ENCODE peak calls at places on chromosome 21, in nine cellular contexts. H is hepatocyte; I is CD8-positive, alpha-beta memory T cell; Y is breast epithelium; Q is ovary; F is trophoblast cell; O is PC-3; X is heart right ventricle; L is left lung. W is an unnamed sample.

GRCh38 chr21:16536661-16537359 is 807.0 kb downstream of the USP25 start:
- DNase-seq in H (no peak), I (no peak), Y (no peak), Q (no peak), F (no peak), O (peak; percentile 31), X (no peak), L (no peak), W (peak; percentile 65)

GRCh38 chr21:37916795-37917142 is 512 bp upstream of the KCNJ6 start:
- DNase-seq in H (peak; percentile 53), I (no peak), Y (no peak), Q (no peak), F (peak; percentile 9), O (no peak), X (no peak), L (peak; percentile 68), W (no peak)

GRCh38 chr21:39668369-39668768 is 55.6 kb downstream of the B3GALT5 start:
- DNase-seq in H (no peak), I (no peak), Y (no peak), Q (no peak), F (no peak), O (no peak), X (no peak), L (no peak), W (no peak)

GRCh38 chr21:38310619-38311018 is 53.8 kb downstream of the KCNJ15 start:
- DNase-seq in H (no peak), I (no peak), Y (no peak), Q (no peak), F (peak; percentile 53), O (no peak), X (no peak), L (no peak), W (no peak)

GRCh38 chr21:39182484-39183271 is 573 bp downstream of the PSMG1 start:
- DNase-seq in H (no peak), I (no peak), Y (no peak), Q (no peak), F (peak; percentile 44), O (peak; percentile 25), X (no peak), L (no peak), W (peak; percentile 45)

GRCh38 chr21:46468110-46468774 is 9.6 kb downstream of the DIP2A start:
- DNase-seq in H (no peak), I (no peak), Y (no peak), Q (no peak), F (no peak), O (no peak), X (no peak), L (no peak), W (no peak)

GRCh38 chr21:32410291-32410690 is 2.2 kb upstream of the EVA1C start:
- DNase-seq in H (no peak), I (no peak), Y (no peak), Q (peak; percentile 56), F (no peak), O (no peak), X (no peak), L (no peak), W (no peak)

GRCh38 chr21:37374026-37374425 is 7.5 kb downstream of the DYRK1A start:
- DNase-seq in H (no peak), I (no peak), Y (no peak), Q (no peak), F (no peak), O (peak; percentile 94), X (no peak), L (no peak), W (peak; percentile 85)

GRCh38 chr21:28229811-28230210 is 762.9 kb downstream of the LTN1 start:
- DNase-seq in H (no peak), I (no peak), Y (no peak), Q (no peak), F (peak; percentile 60), O (peak; percentile 92), X (no peak), L (no peak), W (peak; percentile 37)

GRCh38 chr21:28144089-28144488 is 848.6 kb downstream of the LTN1 start:
- DNase-seq in H (no peak), I (no peak), Y (no peak), Q (no peak), F (no peak), O (no peak), X (no peak), L (no peak), W (no peak)

GRCh38 chr21:39094847-39095525 is 88.3 kb downstream of the PSMG1 start:
- DNase-seq in H (peak; percentile 81), I (no peak), Y (no peak), Q (no peak), F (peak; percentile 67), O (peak; percentile 46), X (no peak), L (no peak), W (peak; percentile 12)

DNA sequence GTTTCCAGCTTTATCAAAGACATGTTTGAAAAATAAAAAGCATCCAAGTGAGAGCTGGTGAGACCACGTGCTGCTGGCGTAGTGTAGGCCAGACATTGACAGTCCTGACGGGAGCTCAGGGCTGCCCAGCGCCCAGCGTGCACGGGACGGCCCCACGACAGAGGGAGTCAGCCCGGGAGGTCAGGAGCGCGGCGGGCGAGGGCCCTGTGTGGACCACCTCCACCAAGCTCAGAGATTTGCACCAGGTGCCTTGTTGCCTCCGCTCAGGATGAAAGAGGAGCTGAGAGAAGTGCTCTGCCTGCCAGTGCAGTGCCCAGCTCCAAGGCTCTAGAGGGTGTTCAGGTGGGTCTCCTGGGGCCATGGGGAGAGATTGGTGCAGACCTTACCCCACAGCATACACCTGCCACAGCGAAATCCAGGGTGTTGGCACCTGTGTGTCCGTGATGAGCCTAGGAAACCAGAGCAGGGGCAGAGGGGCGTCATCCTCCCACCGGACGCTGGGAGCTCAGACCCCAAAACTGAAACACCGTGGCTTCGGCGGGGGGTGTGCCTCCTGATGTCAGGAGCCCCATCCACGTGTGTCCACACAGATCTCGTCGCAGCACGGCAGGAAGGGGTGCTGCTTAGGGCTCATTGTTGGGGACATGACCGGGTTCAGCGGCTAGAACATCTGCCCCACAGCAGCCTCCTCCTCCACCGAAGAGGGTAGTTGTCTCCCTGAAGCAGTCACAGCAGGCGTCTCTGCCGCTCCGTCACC is 64.3 kb downstream of the POFUT2 start:
- DNase-seq in H (no peak), I (no peak), Y (no peak), Q (no peak), F (no peak), O (no peak), X (no peak), L (no peak), W (no peak)
- H3K27ac ChIP-seq in H (no peak overlapping the region), I (no peak overlapping the region), Y (no peak overlapping the region), Q (no peak overlapping the region), F (no peak overlapping the region), O (no peak overlapping the region), X (no peak overlapping the region), L (no peak overlapping the region), W (no peak overlapping the region)

GRCh38 chr21:35386491-35387079 is 337.5 kb upstream of the RUNX1 start:
- DNase-seq in H (no peak), I (no peak), Y (no peak), Q (no peak), F (no peak), O (no peak), X (no peak), L (no peak), W (no peak)

GRCh38 chr21:35382696-35383095 is 333.6 kb upstream of the RUNX1 start:
- DNase-seq in H (no peak), I (no peak), Y (no peak), Q (no peak), F (peak; percentile 82), O (no peak), X (no peak), L (no peak), W (no peak)

GRCh38 chr21:35378881-35379280 is 329.8 kb upstream of the RUNX1 start:
- DNase-seq in H (no peak), I (no peak), Y (no peak), Q (no peak), F (no peak), O (no peak), X (no peak), L (no peak), W (no peak)

GRCh38 chr21:35381743-35382310 is 332.7 kb upstream of the RUNX1 start:
- DNase-seq in H (no peak), I (no peak), Y (no peak), Q (no peak), F (peak; percentile 90), O (no peak), X (no peak), L (no peak), W (no peak)

GRCh38 chr21:35384375-35384774 is 335.3 kb upstream of the RUNX1 start:
- DNase-seq in H (no peak), I (no peak), Y (no peak), Q (no peak), F (no peak), O (no peak), X (no peak), L (no peak), W (no peak)
- H3K27me3 ChIP-seq in H (no peaks in the 10 kb centered on the region), I (no peaks in the 10 kb centered on the region), Y (no peaks in the 10 kb centered on the region), Q (no peaks in the 10 kb centered on the region), F (no peaks in the 10 kb centered on the region), O (no peaks in the 10 kb centered on the region), X (no peaks in the 10 kb centered on the region), L (no peaks in the 10 kb centered on the region), W (no peaks in the 10 kb centered on the region)

GRCh38 chr21:17785403-17785788 is 33.8 kb downstream of the C21orf91 start:
- DNase-seq in H (no peak), I (no peak), Y (no peak), Q (no peak), F (no peak), O (no peak), X (no peak), L (no peak), W (no peak)

GRCh38 chr21:17783003-17783402 is 36.2 kb downstream of the C21orf91 start:
- DNase-seq in H (no peak), I (no peak), Y (no peak), Q (no peak), F (no peak), O (no peak), X (no peak), L (no peak), W (no peak)

GRCh38 chr21:17783816-17784598 is 35.1 kb downstream of the C21orf91 start:
- DNase-seq in H (no peak), I (peak; percentile 44), Y (no peak), Q (no peak), F (no peak), O (no peak), X (no peak), L (no peak), W (no peak)

GRCh38 chr21:17786219-17787181 is 32.7 kb downstream of the C21orf91 start:
- DNase-seq in H (no peak), I (no peak), Y (no peak), Q (no peak), F (no peak), O (no peak), X (no peak), L (no peak), W (no peak)

GRCh38 chr21:17784604-17785402 is 34.4 kb downstream of the C21orf91 start:
- DNase-seq in H (no peak), I (no peak), Y (no peak), Q (no peak), F (no peak), O (peak; percentile 40), X (no peak), L (no peak), W (no peak)
- H3K4me1 ChIP-seq in H (no peaks in the 10 kb centered on the region), I (peaks cover 91% of the 10 kb centered on the region), Y (no peaks in the 10 kb centered on the region), Q (no peaks in the 10 kb centered on the region), F (peaks cover 9% of the 10 kb centered on the region), O (peaks cover 6% of the 10 kb centered on the region), X (no peaks in the 10 kb centered on the region), L (no peaks in the 10 kb centered on the region), W (no peaks in the 10 kb centered on the region)

DNA sequence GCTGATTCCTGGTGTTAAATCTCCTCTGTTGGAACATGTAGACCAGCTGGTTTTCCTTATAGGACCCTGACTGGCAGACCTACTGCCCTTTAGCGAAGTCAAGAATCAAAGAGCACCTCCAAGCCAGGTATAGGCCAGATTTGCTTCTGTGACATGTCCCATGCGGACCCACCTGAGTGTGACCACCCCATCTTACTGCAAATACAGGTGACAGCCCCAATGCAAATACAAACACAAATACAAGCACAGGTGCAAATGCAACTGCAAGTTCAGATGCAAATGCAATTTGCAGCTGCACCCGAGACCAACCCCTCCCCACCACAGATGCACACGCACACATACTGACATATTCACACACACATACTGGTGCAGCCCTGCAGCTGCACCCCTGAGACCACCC is 72.3 kb downstream of the SIK1 start:
- DNase-seq in H (no peak), I (no peak), Y (no peak), Q (no peak), F (no peak), O (no peak), X (no peak), L (no peak), W (no peak)
- H3K27ac ChIP-seq in H (no peak overlapping the region), I (no peak overlapping the region), Y (no peak overlapping the region), Q (no peak overlapping the region), F (no peak overlapping the region), O (no peak overlapping the region), X (no peak overlapping the region), L (no peak overlapping the region), W (no peak overlapping the region)

W was measured in endothelial cell of umbilical vein.